ENCODE peak calls at places on chromosomes 13 and 19, in five cellular contexts. One of them, this sample, is unnamed.

GRCh38 chr19:1357695-1358094 is 26.0 kb upstream of the NDUFS7 start:
- DNase-seq in HCT116: no peak
- DNase-seq in ovary: no peak
- DNase-seq in prostate gland: no peak
- DNase-seq in right lobe of liver: no peak
- DNase-seq in this sample: no peak

GRCh38 chr13:63198076-63198475 is 1782.4 kb upstream of the PCDH20 start:
- DNase-seq in HCT116: no peak
- DNase-seq in ovary: no peak
- DNase-seq in prostate gland: no peak
- DNase-seq in right lobe of liver: no peak
- DNase-seq in this sample: peak

GRCh38 chr13:96772426-96772825 is 221.8 kb downstream of the OXGR1 start:
- DNase-seq in HCT116: no peak
- DNase-seq in ovary: no peak
- DNase-seq in prostate gland: no peak
- DNase-seq in right lobe of liver: no peak
- DNase-seq in this sample: no peak

GRCh38 chr19:16025108-16026101 is 50.9 kb upstream of the TPM4 start:
- DNase-seq in HCT116: peak
- DNase-seq in ovary: no peak
- DNase-seq in prostate gland: no peak
- DNase-seq in right lobe of liver: peak
- DNase-seq in this sample: no peak

GRCh38 chr19:7191946-7192691 is 102.1 kb downstream of the INSR start:
- DNase-seq in HCT116: no peak
- DNase-seq in ovary: no peak
- DNase-seq in prostate gland: no peak
- DNase-seq in right lobe of liver: no peak
- DNase-seq in this sample: no peak

GRCh38 chr13:44079413-44080205 is 199.9 kb downstream of the LACC1 start:
- DNase-seq in HCT116: no peak
- DNase-seq in ovary: no peak
- DNase-seq in prostate gland: no peak
- DNase-seq in right lobe of liver: no peak
- DNase-seq in this sample: no peak

GRCh38 chr13:32045963-32046785 is 14.6 kb downstream of the FRY start:
- DNase-seq in HCT116: no peak
- DNase-seq in ovary: no peak
- DNase-seq in prostate gland: no peak
- DNase-seq in right lobe of liver: no peak
- DNase-seq in this sample: peak

GRCh38 chr13:111944171-111944583 is 122.8 kb upstream of the SOX1 start:
- DNase-seq in HCT116: no peak
- DNase-seq in ovary: no peak
- DNase-seq in prostate gland: no peak
- DNase-seq in right lobe of liver: no peak
- DNase-seq in this sample: no peak

GRCh38 chr19:40519352-40520322 is 52.8 kb downstream of the SPTBN4 start:
- DNase-seq in HCT116: no peak
- DNase-seq in ovary: no peak
- DNase-seq in prostate gland: no peak
- DNase-seq in right lobe of liver: no peak
- DNase-seq in this sample: no peak

GRCh38 chr13:80923907-80924306 is 583.0 kb upstream of the SPRY2 start:
- DNase-seq in HCT116: no peak
- DNase-seq in ovary: no peak
- DNase-seq in prostate gland: no peak
- DNase-seq in right lobe of liver: no peak
- DNase-seq in this sample: no peak

GRCh38 chr19:46384396-46384795 is 29.0 kb downstream of the CCDC8 start:
- DNase-seq in HCT116: no peak
- DNase-seq in ovary: peak
- DNase-seq in prostate gland: no peak
- DNase-seq in right lobe of liver: peak
- DNase-seq in this sample: no peak

GRCh38 chr13:68608147-68608546 is 1378.0 kb upstream of the PCDH9 start:
- DNase-seq in HCT116: no peak
- DNase-seq in ovary: no peak
- DNase-seq in prostate gland: no peak
- DNase-seq in right lobe of liver: no peak
- DNase-seq in this sample: no peak

GRCh38 chr19:36140289-36141038 is 598 bp downstream of the CAPNS1 start:
- DNase-seq in HCT116: no peak
- DNase-seq in ovary: peak
- DNase-seq in prostate gland: peak
- DNase-seq in right lobe of liver: peak
- DNase-seq in this sample: peak

GRCh38 chr19:29583196-29584006 is 22.7 kb upstream of the POP4 start:
- DNase-seq in HCT116: no peak
- DNase-seq in ovary: no peak
- DNase-seq in prostate gland: no peak
- DNase-seq in right lobe of liver: no peak
- DNase-seq in this sample: no peak

GRCh38 chr19:18478545-18479311 is 40.8 kb upstream of the ISYNA1 start:
- DNase-seq in HCT116: no peak
- DNase-seq in ovary: peak
- DNase-seq in prostate gland: no peak
- DNase-seq in right lobe of liver: peak
- DNase-seq in this sample: peak

GRCh38 chr13:109670776-109671175 is 115.6 kb downstream of the IRS2 start:
- DNase-seq in HCT116: no peak
- DNase-seq in ovary: no peak
- DNase-seq in prostate gland: no peak
- DNase-seq in right lobe of liver: no peak
- DNase-seq in this sample: no peak

GRCh38 chr19:13014101-13014920 is 19.0 kb downstream of the NFIX start:
- DNase-seq in HCT116: no peak
- DNase-seq in ovary: peak
- DNase-seq in prostate gland: no peak
- DNase-seq in right lobe of liver: no peak
- DNase-seq in this sample: peak

GRCh38 chr13:110070511-110071120 is 236.3 kb downstream of the COL4A1 start:
- DNase-seq in HCT116: no peak
- DNase-seq in ovary: no peak
- DNase-seq in prostate gland: no peak
- DNase-seq in right lobe of liver: no peak
- DNase-seq in this sample: no peak

GRCh38 chr13:74825170-74825948 is 656.6 kb downstream of the TBC1D4 start:
- DNase-seq in HCT116: no peak
- DNase-seq in ovary: no peak
- DNase-seq in prostate gland: no peak
- DNase-seq in right lobe of liver: no peak
- DNase-seq in this sample: no peak

GRCh38 chr13:74820809-74821208 is 661.2 kb downstream of the TBC1D4 start:
- DNase-seq in HCT116: no peak
- DNase-seq in ovary: no peak
- DNase-seq in prostate gland: no peak
- DNase-seq in right lobe of liver: no peak
- DNase-seq in this sample: no peak

GRCh38 chr13:74825949-74826246 is 656.1 kb downstream of the TBC1D4 start:
- DNase-seq in HCT116: no peak
- DNase-seq in ovary: no peak
- DNase-seq in prostate gland: no peak
- DNase-seq in right lobe of liver: no peak
- DNase-seq in this sample: no peak
- TF ChIP-seq POLR2A in HCT116: no peak
- TF ChIP-seq POLR2A in ovary: no peak
- TF ChIP-seq POLR2A in prostate gland: no peak
- TF ChIP-seq POLR2A in right lobe of liver: no peak
- TF ChIP-seq POLR2A in this sample: no peak

GRCh38 chr19:58395979-58396627 is 647 bp downstream of the RNF225 start:
- DNase-seq in HCT116: no peak
- DNase-seq in ovary: no peak
- DNase-seq in prostate gland: no peak
- DNase-seq in right lobe of liver: no peak
- DNase-seq in this sample: peak

GRCh38 chr19:58394821-58395219 is 636 bp upstream of the RNF225 start:
- DNase-seq in HCT116: no peak
- DNase-seq in ovary: peak
- DNase-seq in prostate gland: no peak
- DNase-seq in right lobe of liver: no peak
- DNase-seq in this sample: no peak

GRCh38 chr19:58396691-58397532 is 1.5 kb downstream of the RNF225 start:
- DNase-seq in HCT116: no peak
- DNase-seq in ovary: no peak
- DNase-seq in prostate gland: no peak
- DNase-seq in right lobe of liver: no peak
- DNase-seq in this sample: no peak

GRCh38 chr19:58393725-58394033 is 1.8 kb upstream of the RNF225 start:
- DNase-seq in HCT116: no peak
- DNase-seq in ovary: no peak
- DNase-seq in prostate gland: no peak
- DNase-seq in right lobe of liver: no peak
- DNase-seq in this sample: no peak

GRCh38 chr19:58395220-58395978 is at the start of gene RNF225:
- DNase-seq in HCT116: no peak
- DNase-seq in ovary: peak
- DNase-seq in prostate gland: peak
- DNase-seq in right lobe of liver: no peak
- DNase-seq in this sample: peak
- TF ChIP-seq POLR2A in HCT116: no peak
- TF ChIP-seq POLR2A in ovary: no peak
- TF ChIP-seq POLR2A in prostate gland: peak
- TF ChIP-seq POLR2A in right lobe of liver: peak
- TF ChIP-seq POLR2A in this sample: no peak

DNA sequence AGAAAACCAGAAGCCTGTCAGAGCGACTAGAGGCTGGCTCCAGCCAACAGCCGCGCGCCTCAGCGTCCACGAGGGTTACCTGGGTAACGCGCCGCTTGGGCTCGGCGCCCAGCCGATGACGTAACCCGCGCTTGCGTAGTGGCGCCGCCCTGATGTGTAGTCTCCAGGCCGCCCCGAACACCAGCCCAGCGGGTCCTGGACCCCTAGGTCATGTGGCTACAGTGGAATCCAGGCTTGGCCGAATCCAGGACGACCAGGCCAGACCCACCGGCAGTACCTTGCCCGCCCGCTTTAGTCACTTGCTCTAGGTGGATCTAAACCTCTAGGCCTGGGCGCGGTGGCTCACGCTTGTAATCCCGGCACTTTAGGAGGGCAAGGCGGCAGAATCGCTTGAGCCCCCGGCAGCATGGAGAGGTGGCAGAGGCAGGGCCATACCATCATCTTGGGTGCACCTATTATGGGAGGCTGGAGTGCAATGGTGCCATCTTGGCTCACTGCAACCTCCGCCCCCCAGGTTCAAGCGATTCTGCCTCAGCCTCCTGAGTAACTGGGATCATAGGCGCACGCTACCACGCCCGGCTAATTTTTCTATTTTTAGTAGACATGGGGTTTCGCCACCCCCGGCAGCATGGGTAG is 7.2 kb upstream of the ZNF606 start:
- DNase-seq in HCT116: no peak
- DNase-seq in ovary: peak
- DNase-seq in prostate gland: peak
- DNase-seq in right lobe of liver: peak
- DNase-seq in this sample: peak
- TF ChIP-seq POLR2A in HCT116: no peak
- TF ChIP-seq POLR2A in ovary: peak
- TF ChIP-seq POLR2A in prostate gland: peak
- TF ChIP-seq POLR2A in right lobe of liver: no peak
- TF ChIP-seq POLR2A in this sample: peak

DNA sequence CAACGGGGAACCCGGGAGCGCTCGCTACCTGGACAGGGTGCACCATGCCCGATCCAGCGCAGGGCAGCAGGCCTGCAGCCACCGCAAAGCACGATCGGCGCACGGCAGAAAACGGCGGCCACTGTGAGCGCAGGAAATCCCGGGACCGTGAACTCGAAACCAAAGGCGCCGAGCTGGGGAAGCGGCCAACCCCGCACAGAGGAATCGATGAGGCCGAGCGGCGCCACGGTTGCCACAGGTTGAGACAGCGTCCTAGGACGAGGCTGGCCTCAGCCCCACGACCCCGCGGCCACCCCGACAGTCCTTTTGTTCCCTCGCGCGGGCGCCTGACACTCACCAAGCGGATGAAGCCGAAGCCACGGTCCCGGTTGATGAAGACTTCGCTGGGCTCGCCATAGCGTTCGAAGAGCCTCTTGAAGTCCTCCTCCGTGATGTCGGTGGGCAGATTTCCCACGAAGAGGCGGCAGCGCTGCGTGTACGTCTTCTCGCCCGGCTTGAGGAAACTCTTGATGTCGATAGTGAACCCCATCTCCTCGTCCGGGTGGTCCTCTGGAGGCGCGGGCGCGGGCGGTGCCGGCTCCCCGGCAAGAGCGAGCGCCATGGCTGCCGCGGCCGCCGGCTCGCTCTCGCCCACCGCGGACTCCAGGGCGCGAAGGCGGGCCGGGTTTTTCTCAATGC is 557 bp downstream of the PSPC1 start:
- DNase-seq in HCT116: no peak
- DNase-seq in ovary: peak
- DNase-seq in prostate gland: peak
- DNase-seq in right lobe of liver: peak
- DNase-seq in this sample: peak
- TF ChIP-seq POLR2A in HCT116: no peak
- TF ChIP-seq POLR2A in ovary: no peak
- TF ChIP-seq POLR2A in prostate gland: no peak
- TF ChIP-seq POLR2A in right lobe of liver: no peak
- TF ChIP-seq POLR2A in this sample: no peak